ENCODE peak calls at places on chromosomes 4 and X, in five cellular contexts. Z is lower leg skin, K is left ventricle myocardium inferior, U is AG10803, D is heart left ventricle. O is an unnamed sample.

GRCh38 chr4:74499986-74500781 is 55.2 kb downstream of the AREG start:
- DNase-seq in Z (no peak), K (no peak), U (peak), D (no peak), O (no peak)

GRCh38 chr4:138875886-138876608 is 139.5 kb upstream of the NOCT start:
- DNase-seq in Z (no peak), K (no peak), U (peak), D (no peak), O (no peak)

GRCh38 chrX:1673337-1673736 is 58.5 kb downstream of the ASMT start:
- DNase-seq in Z (no peak), K (no peak), U (peak), D (no peak), O (no peak)

GRCh38 chrX:16897445-16897844 is 27.3 kb upstream of the RBBP7 start:
- DNase-seq in Z (no peak), K (no peak), U (no peak), D (no peak), O (no peak)

GRCh38 chr4:182555997-182556418 is 312.8 kb downstream of the TENM3 start:
- DNase-seq in Z (peak), K (no peak), U (peak), D (no peak), O (no peak)

GRCh38 chrX:44795945-44796450 is 47.8 kb upstream of the DUSP21 start:
- DNase-seq in Z (no peak), K (no peak), U (no peak), D (no peak), O (no peak)

GRCh38 chr4:170804930-170805329 is 715.2 kb upstream of the AADAT start:
- DNase-seq in Z (no peak), K (no peak), U (no peak), D (no peak), O (no peak)

GRCh38 chrX:19811807-19812604 is 75.4 kb downstream of the SH3KBP1 start:
- DNase-seq in Z (no peak), K (no peak), U (peak), D (no peak), O (no peak)

GRCh38 chr4:123342498-123342897 is 54.1 kb upstream of the SPRY1 start:
- DNase-seq in Z (no peak), K (no peak), U (no peak), D (no peak), O (no peak)

GRCh38 chr4:62209757-62210156 is 1009.6 kb downstream of the ADGRL3 start:
- DNase-seq in Z (no peak), K (no peak), U (no peak), D (no peak), O (no peak)

GRCh38 chrX:54357414-54358377 is at the start of gene WNK3:
- DNase-seq in Z (peak), K (peak), U (peak), D (peak), O (peak)

GRCh38 chr4:60759518-60760245 is 440.4 kb upstream of the ADGRL3 start:
- DNase-seq in Z (no peak), K (no peak), U (no peak), D (no peak), O (no peak)

GRCh38 chrX:125291124-125291523 is 28.5 kb upstream of the TEX13C start:
- DNase-seq in Z (no peak), K (no peak), U (no peak), D (no peak), O (no peak)

GRCh38 chrX:125293792-125294780 is 25.6 kb upstream of the TEX13C start:
- DNase-seq in Z (no peak), K (no peak), U (no peak), D (no peak), O (no peak)

GRCh38 chrX:125298871-125299270 is 20.8 kb upstream of the TEX13C start:
- DNase-seq in Z (no peak), K (no peak), U (no peak), D (no peak), O (no peak)

GRCh38 chrX:125289920-125290319 is 29.8 kb upstream of the TEX13C start:
- DNase-seq in Z (no peak), K (no peak), U (no peak), D (no peak), O (no peak)

GRCh38 chrX:125295337-125295736 is 24.3 kb upstream of the TEX13C start:
- DNase-seq in Z (no peak), K (no peak), U (no peak), D (no peak), O (no peak)
- H3K4me3 ChIP-seq in Z (no peak), K (no peak), U (no peak), D (no peak), O (no peak)

GRCh38 chr4:153468587-153468986 is 2.4 kb downstream of the TMEM131L start:
- DNase-seq in Z (no peak), K (no peak), U (no peak), D (no peak), O (no peak)

GRCh38 chr4:153467897-153468262 is 1.7 kb downstream of the TMEM131L start:
- DNase-seq in Z (no peak), K (no peak), U (no peak), D (no peak), O (no peak)

GRCh38 chr4:153474251-153474650 is 8.1 kb downstream of the TMEM131L start:
- DNase-seq in Z (no peak), K (no peak), U (no peak), D (no peak), O (no peak)

GRCh38 chr4:153471691-153472080 is 5.5 kb downstream of the TMEM131L start:
- DNase-seq in Z (no peak), K (no peak), U (no peak), D (no peak), O (no peak)

DNA sequence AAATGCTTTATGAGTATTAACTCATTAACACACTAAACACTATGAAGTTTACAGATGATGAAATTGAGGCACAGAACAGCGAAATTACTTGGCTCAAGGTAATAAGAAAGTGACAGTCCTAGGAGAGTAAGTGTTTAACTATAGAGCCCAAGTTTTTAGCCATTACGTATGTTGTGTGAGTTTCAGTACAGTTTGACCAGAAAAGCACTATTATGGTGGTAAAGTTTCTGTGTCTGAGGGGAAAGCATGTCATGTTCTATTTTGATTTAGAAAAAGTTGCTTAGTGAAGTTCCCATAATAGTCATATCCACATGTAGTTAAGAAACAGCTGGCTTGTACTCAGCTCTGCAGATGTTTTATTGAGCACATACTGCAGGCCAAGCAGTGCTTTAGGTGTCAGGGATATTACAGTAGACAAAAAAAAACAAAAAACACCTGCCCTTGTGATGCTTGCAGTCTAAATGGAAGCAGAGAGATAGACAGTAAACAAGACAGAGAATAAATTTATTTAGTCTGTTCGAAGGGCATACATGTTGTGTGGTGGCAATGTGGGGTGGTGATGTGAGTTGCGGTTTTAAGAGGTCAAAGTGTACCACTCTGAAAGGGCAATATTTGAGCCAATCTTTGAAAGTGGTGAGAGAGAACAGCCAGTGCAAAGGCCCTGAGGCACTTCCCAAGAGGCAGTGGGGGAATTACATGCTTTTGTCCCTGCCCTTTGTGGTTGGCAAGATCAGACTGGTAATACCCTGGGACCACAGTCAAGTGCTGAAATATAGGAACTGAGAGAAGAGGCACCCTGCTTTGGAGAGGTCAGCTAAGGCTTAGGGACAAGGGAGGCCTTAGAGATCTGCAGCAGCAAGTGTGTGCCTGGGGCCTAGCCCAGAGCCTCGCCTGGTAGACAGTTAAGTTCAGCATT is 6.2 kb downstream of the TMEM131L start:
- DNase-seq in Z (no peak), K (no peak), U (no peak), D (no peak), O (no peak)
- H3K4me3 ChIP-seq in Z (no peak), K (no peak), U (no peak), D (no peak), O (no peak)

GRCh38 chrX:43317378-43317777 is 338.7 kb upstream of the MAOA start:
- DNase-seq in Z (no peak), K (no peak), U (no peak), D (no peak), O (no peak)

GRCh38 chrX:43316161-43316560 is 339.9 kb upstream of the MAOA start:
- DNase-seq in Z (no peak), K (no peak), U (no peak), D (no peak), O (no peak)

GRCh38 chrX:43315622-43316021 is 340.5 kb upstream of the MAOA start:
- DNase-seq in Z (no peak), K (no peak), U (no peak), D (no peak), O (no peak)

DNA sequence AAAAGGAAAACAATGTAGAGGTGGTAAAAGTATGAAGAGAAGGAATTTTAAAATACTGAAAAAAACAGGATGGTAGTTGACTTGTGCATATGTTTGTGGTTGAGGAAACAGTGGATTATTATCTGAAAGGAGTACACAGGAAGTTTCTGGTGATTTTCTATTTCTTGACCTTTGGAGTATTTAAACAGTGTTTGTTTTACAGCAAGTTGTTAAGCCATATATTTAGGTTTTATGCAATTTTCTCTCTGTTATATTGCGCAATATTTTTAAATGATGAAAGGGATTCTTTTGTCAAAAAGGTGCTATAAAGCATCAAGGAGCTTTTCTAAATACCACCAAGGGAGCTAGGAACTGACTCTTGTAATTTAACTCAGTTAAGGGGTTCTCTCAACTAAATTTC is 343.1 kb upstream of the MAOA start:
- DNase-seq in Z (no peak), K (no peak), U (no peak), D (no peak), O (no peak)
- H3K4me3 ChIP-seq in Z (no peak), K (no peak), U (no peak), D (no peak), O (no peak)

DNA sequence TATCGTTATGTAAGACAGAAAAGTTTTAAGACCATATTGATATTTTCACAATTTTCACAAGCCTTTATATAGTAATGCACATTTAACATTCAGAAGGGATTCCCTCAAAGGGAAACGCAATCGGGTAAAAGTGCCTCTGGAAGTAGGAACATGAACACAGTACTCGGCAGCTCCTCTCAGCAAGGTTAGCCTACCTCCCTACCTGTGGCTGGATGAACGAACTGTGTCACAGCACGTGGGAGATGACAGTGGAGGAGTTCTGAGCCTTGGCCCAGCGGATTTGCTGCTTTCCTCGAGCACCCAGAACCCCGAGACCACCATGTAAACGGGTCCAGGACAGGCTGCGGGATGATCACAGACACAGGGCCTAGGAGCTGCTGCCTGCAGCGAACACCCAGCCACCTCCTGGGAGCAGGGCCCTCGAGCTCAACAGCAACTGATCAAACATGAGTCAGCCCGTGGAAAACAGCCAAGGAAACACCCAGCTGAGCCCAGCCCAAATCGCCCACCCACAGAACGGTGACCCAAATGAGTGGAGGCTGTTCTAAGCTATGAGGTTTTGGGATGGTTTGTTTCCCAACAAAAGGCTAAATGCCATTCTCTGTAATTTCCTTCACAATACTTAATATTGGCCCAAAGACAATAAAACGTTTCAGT is 30.4 kb downstream of the FAT1 start:
- DNase-seq in Z (peak), K (peak), U (peak), D (peak), O (peak)
- H3K4me3 ChIP-seq in Z (no peak), K (no peak), U (no peak), D (no peak), O (no peak)